ENCODE peak calls at places on chromosomes 13 and 19, in six cellular contexts. D is mesothelial cell of epicardium; B is putamen; F is HS-27A; S is Ammon's horn; L is stimulated activated CD4-positive, alpha-beta T cell treated with anti-CD3 and anti-CD28 coated beads, Interleukin-15, amount 100 ng/mL, for 1 hour. U is an unnamed sample.

GRCh38 chr19:20840371-20840770 is 64.3 kb downstream of the ZNF66 start:
- DNase-seq in D (no peak), B (no peak), F (no peak), S (no peak), L (no peak), U (no peak)

GRCh38 chr13:85362980-85363379 is 436.2 kb downstream of the SLITRK6 start:
- DNase-seq in D (no peak), B (no peak), F (no peak), S (no peak), L (no peak), U (no peak)

GRCh38 chr19:54364775-54365257 is at the start of gene LAIR1:
- DNase-seq in D (no peak), B (no peak), F (no peak), S (peak; percentile 62), L (peak; percentile 40), U (no peak)

GRCh38 chr19:1621574-1621973 is 16.3 kb upstream of the UQCR11 start:
- DNase-seq in D (no peak), B (no peak), F (no peak), S (no peak), L (no peak), U (no peak)

GRCh38 chr13:79742923-79743322 is 262.0 kb downstream of the NDFIP2 start:
- DNase-seq in D (no peak), B (no peak), F (no peak), S (no peak), L (no peak), U (no peak)

GRCh38 chr13:94248454-94249233 is 230.8 kb downstream of the DCT start:
- DNase-seq in D (no peak), B (no peak), F (no peak), S (no peak), L (no peak), U (no peak)

GRCh38 chr13:32783067-32783466 is 196.8 kb downstream of the PDS5B start:
- DNase-seq in D (no peak), B (peak; percentile 34), F (no peak), S (peak; percentile 8), L (no peak), U (no peak)

GRCh38 chr13:109704771-109705628 is 81.4 kb downstream of the IRS2 start:
- DNase-seq in D (no peak), B (no peak), F (no peak), S (peak; percentile 67), L (no peak), U (no peak)

GRCh38 chr13:72004975-72005374 is 138.0 kb upstream of the DACH1 start:
- DNase-seq in D (no peak), B (no peak), F (no peak), S (no peak), L (no peak), U (no peak)

GRCh38 chr19:17893766-17894165 is 22.0 kb downstream of the SLC5A5 start:
- DNase-seq in D (no peak), B (no peak), F (no peak), S (no peak), L (no peak), U (no peak)

GRCh38 chr13:98961204-98962105 is 16.4 kb downstream of the DOCK9 start:
- DNase-seq in D (no peak), B (no peak), F (no peak), S (no peak), L (no peak), U (no peak)

U was measured in cerebellar nuclear complex.